ENCODE peak calls at places on chromosomes 5 and 9, in five cellular contexts. S is SK-N-SH, W is K562, T is GM12878, L is HepG2. M is an unnamed sample.

GRCh38 chr5:58107704-58108103 is 352.2 kb downstream of the PLK2 start:
- DNase-seq in W (no peak), S (no peak), T (no peak), L (no peak), M (no peak)

GRCh38 chr5:116543501-116543900 is 31.1 kb downstream of the SEMA6A start:
- DNase-seq in L (no peak), T (no peak), S (no peak), W (no peak), M (no peak)

GRCh38 chr9:27248702-27249101 is 48.2 kb downstream of the EQTN start:
- DNase-seq in L (no peak), T (no peak), W (no peak), S (no peak), M (no peak)

GRCh38 chr9:129242971-129243561 is 65.0 kb upstream of the IER5L start:
- DNase-seq in S (no peak), L (no peak), T (no peak), W (no peak), M (no peak)

GRCh38 chr9:96203867-96204412 is 98.0 kb downstream of the HSD17B3 start:
- DNase-seq in L (no peak), S (peak; percentile 89), W (no peak), T (no peak), M (no peak)

GRCh38 chr5:5622806-5623205 is 200.3 kb downstream of the ICE1 start:
- DNase-seq in L (no peak), T (no peak), W (no peak), S (no peak), M (no peak)

GRCh38 chr5:148152785-148153184 is 15.6 kb upstream of the SPINK14 start:
- DNase-seq in L (no peak), W (no peak), S (no peak), T (no peak), M (no peak)

GRCh38 chr5:38751103-38751502 is 94.7 kb upstream of the OSMR start:
- DNase-seq in T (no peak), S (no peak), W (no peak), L (no peak), M (peak; percentile 19)

GRCh38 chr5:173530547-173530946 is 85.9 kb downstream of the BOD1 start:
- DNase-seq in T (no peak), L (peak; percentile 16), W (no peak), S (no peak), M (peak; percentile 33)

GRCh38 chr9:101572316-101572715 is 22.5 kb downstream of the PPP3R2 start:
- DNase-seq in S (no peak), W (no peak), L (no peak), T (no peak), M (no peak)

GRCh38 chr9:126510564-126510963 is 103.2 kb upstream of the LMX1B start:
- DNase-seq in T (no peak), W (no peak), L (no peak), S (no peak), M (no peak)

GRCh38 chr5:16625116-16625515 is 8.3 kb upstream of the RETREG1 start:
- DNase-seq in W (no peak), L (no peak), S (no peak), T (no peak), M (no peak)

GRCh38 chr9:23754551-23754950 is 71.5 kb downstream of the ELAVL2 start:
- DNase-seq in L (no peak), W (no peak), T (no peak), S (no peak), M (no peak)

GRCh38 chr9:98953877-98954610 is 10.3 kb downstream of the COL15A1 start:
- DNase-seq in L (no peak), W (no peak), S (no peak), T (no peak), M (no peak)

GRCh38 chr5:102049517-102049916 is 246.6 kb downstream of the SLCO4C1 start:
- DNase-seq in S (no peak), W (no peak), T (no peak), L (no peak), M (no peak)

GRCh38 chr9:107351382-107352045 is 68.4 kb downstream of the RAD23B start:
- DNase-seq in T (no peak), S (no peak), W (no peak), L (no peak), M (no peak)

GRCh38 chr9:7192266-7192665 is 434.5 kb downstream of the KDM4C start:
- DNase-seq in L (no peak), T (no peak), W (no peak), S (no peak), M (no peak)

GRCh38 chr9:138058181-138058580 is 180.6 kb downstream of the CACNA1B start:
- DNase-seq in S (no peak), W (no peak), T (no peak), L (no peak), M (no peak)

GRCh38 chr9:134065720-134066419 is 2.0 kb downstream of the BRD3 start:
- DNase-seq in S (peak; percentile 76), T (peak; percentile 53), W (peak; percentile 65), L (peak; percentile 81), M (no peak)

GRCh38 chr5:68171101-68171558 is 44.4 kb upstream of the PIK3R1 start:
- DNase-seq in S (no peak), W (no peak), L (no peak), T (no peak), M (no peak)

GRCh38 chr5:22514231-22514630 is 338.9 kb downstream of the CDH12 start:
- DNase-seq in T (no peak), W (no peak), L (no peak), S (no peak), M (no peak)

GRCh38 chr9:114777841-114778240 is 28.0 kb downstream of the TNFSF15 start:
- DNase-seq in T (no peak), S (no peak), L (no peak), W (no peak), M (no peak)

GRCh38 chr5:173623789-173624188 is 7.3 kb upstream of the BOD1 start:
- DNase-seq in L (no peak), S (no peak), T (no peak), W (no peak), M (no peak)

GRCh38 chr5:17370651-17371050 is 127.4 kb upstream of the TAF11L2 start:
- DNase-seq in S (no peak), W (no peak), T (no peak), L (no peak), M (no peak)

GRCh38 chr9:125844611-125845010 is 97.4 kb downstream of the PBX3 start:
- DNase-seq in W (no peak), L (no peak), S (no peak), T (no peak), M (no peak)

GRCh38 chr9:85041737-85042136 is 372.2 kb downstream of the NTRK2 start:
- DNase-seq in W (no peak), L (no peak), T (no peak), S (no peak), M (no peak)

GRCh38 chr9:87554976-87555375 is 57.3 kb downstream of the DAPK1 start:
- DNase-seq in S (no peak), T (no peak), W (no peak), L (no peak), M (no peak)

GRCh38 chr5:78706381-78706780 is 57.8 kb upstream of the LHFPL2 start:
- DNase-seq in L (no peak), S (no peak), T (no peak), W (no peak), M (no peak)

GRCh38 chr5:69136296-69136695 is 30.7 kb upstream of the CCNB1 start:
- DNase-seq in W (no peak), L (no peak), S (no peak), T (peak; percentile 70), M (no peak)

GRCh38 chr9:127445851-127446719 is 5.1 kb downstream of the RPL12 start:
- DNase-seq in S (no peak), T (no peak), W (no peak), L (no peak), M (no peak)

GRCh38 chr9:2966846-2967372 is 123.0 kb upstream of the PUM3 start:
- DNase-seq in T (no peak), L (no peak), S (no peak), W (no peak), M (no peak)

GRCh38 chr5:91189480-91190332 is 193.4 kb downstream of the ARRDC3 start:
- DNase-seq in T (no peak), S (no peak), W (no peak), L (peak; percentile 3), M (no peak)

GRCh38 chr5:73789851-73790281 is 163.9 kb downstream of the ARHGEF28 start:
- DNase-seq in T (peak; percentile 31), S (no peak), W (no peak), L (no peak), M (no peak)

GRCh38 chr9:78985084-78985738 is 586.6 kb upstream of the TLE4 start:
- DNase-seq in S (no peak), T (no peak), L (no peak), W (no peak), M (no peak)
- TF ChIP-seq FOXM1 in S (no peak), T (no peak), L (no peak), W (no peak), M (no peak)

DNA sequence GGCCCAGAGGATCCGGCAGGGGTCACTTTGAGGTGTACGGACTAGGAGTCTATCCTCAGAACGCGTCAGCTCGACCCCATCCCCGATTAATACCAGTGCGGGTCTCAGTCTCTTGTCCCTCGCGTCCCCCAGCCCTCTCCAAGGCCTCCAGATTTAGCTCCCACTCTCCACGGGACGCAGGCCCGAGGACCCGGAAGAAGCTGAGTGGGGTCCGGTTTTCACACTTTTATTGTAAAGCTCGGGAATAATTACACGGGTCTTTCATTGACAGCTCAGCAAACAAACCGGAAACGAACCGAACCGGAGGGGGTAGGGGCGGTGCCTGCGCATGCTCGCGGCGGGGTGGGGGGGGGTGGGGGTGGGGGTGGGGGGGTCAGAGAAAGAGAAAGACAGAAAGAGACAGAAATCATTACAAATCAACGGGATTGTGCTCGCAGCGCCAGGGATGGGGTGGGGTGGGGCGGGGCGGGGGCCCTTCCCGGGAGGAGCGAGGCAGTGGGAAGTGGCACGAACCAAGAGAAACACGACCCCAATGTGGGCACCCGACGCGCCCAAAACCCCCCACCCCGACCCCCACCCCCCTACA is 27.9 kb downstream of the PCDH1 start:
- DNase-seq in T (no peak), W (peak; percentile 61), S (peak; percentile 83), L (no peak), M (peak; percentile 50)
- TF ChIP-seq FOXM1 in T (no peak), W (no peak), S (no peak), L (no peak), M (no peak)

GRCh38 chr5:138545919-138546562 is 3.0 kb upstream of the ETF1 start:
- DNase-seq in T (no peak), S (no peak), W (no peak), L (no peak), M (no peak)
- TF ChIP-seq FOXM1 in T (no peak), S (no peak), W (no peak), L (no peak), M (no peak)

DNA sequence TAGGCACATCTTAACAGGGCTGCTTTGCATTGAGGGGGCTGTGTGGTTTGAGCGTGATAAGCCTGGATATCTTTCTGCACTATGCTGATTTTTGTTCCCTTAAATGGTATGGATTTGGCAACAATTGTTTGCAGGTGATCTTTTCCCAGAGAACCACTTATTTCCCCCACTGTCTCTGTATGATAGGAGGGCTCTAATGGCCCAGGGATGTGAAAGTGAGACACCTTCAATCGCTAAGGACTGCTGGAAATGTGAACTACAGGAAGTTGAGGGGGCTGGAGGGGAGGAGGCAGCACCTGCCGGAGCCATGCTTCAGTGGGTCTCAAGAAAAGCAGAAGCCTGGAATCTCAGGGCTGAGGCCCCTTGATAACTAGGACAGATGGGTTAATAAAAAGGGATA is 29.4 kb downstream of the SYK start:
- DNase-seq in S (no peak), L (no peak), W (no peak), T (peak; percentile 64), M (no peak)
- TF ChIP-seq FOXM1 in S (no peak), L (no peak), W (no peak), T (no peak), M (no peak)

M was measured in HEK293T.